ENCODE peak calls at places on chromosomes 6 and 20, in ten cellular contexts. Q, M, B, K, H, J, C, D, U and I are unnamed samples.

GRCh38 chr20:49346682-49347081 is 68.8 kb upstream of the ZNFX1 start:
- DNase-seq in Q (no peak), M (peak), B (no peak), K (no peak), H (no peak), J (no peak), C (no peak), D (no peak), U (no peak), I (no peak)

GRCh38 chr6:78810146-78810545 is 57.2 kb upstream of the IRAK1BP1 start:
- DNase-seq in Q (peak), M (peak), B (peak), K (no peak), H (no peak), J (no peak), C (peak), D (peak), U (peak), I (peak)

GRCh38 chr20:37390891-37391525 is 45.1 kb downstream of the SRC start:
- DNase-seq in Q (no peak), M (no peak), B (no peak), K (no peak), H (no peak), J (no peak), C (no peak), D (peak), U (no peak), I (no peak)

GRCh38 chr20:36528875-36529425 is 12.4 kb upstream of the MYL9 start:
- DNase-seq in Q (no peak), M (no peak), B (no peak), K (no peak), H (no peak), J (no peak), C (no peak), D (no peak), U (no peak), I (no peak)

GRCh38 chr20:41052742-41053419 is 24.3 kb downstream of the TOP1 start:
- DNase-seq in Q (peak), M (peak), B (peak), K (no peak), H (no peak), J (no peak), C (no peak), D (no peak), U (peak), I (no peak)

GRCh38 chr20:9668356-9668755 is 154.0 kb downstream of the LAMP5 start:
- DNase-seq in Q (no peak), M (no peak), B (no peak), K (no peak), H (no peak), J (no peak), C (no peak), D (no peak), U (no peak), I (no peak)

GRCh38 chr6:903746-904145 is 210.8 kb upstream of the EXOC2 start:
- DNase-seq in Q (peak), M (no peak), B (no peak), K (no peak), H (no peak), J (no peak), C (no peak), D (no peak), U (no peak), I (no peak)

GRCh38 chr6:10343320-10343719 is 71.6 kb downstream of the TFAP2A start:
- DNase-seq in Q (no peak), M (no peak), B (no peak), K (no peak), H (no peak), J (no peak), C (no peak), D (no peak), U (no peak), I (no peak)

GRCh38 chr6:145070791-145071190 is 664.5 kb downstream of the EPM2A start:
- DNase-seq in Q (peak), M (peak), B (no peak), K (no peak), H (no peak), J (no peak), C (peak), D (no peak), U (no peak), I (no peak)

GRCh38 chr20:59676126-59676876 is 72.0 kb downstream of the PHACTR3 start:
- DNase-seq in Q (no peak), M (no peak), B (no peak), K (no peak), H (no peak), J (no peak), C (no peak), D (no peak), U (no peak), I (no peak)

GRCh38 chr6:37580164-37580955 is 80.7 kb upstream of the CCDC167 start:
- DNase-seq in Q (no peak), M (peak), B (no peak), K (no peak), H (no peak), J (no peak), C (no peak), D (no peak), U (no peak), I (no peak)

GRCh38 chr6:148885920-148886845 is 139.4 kb downstream of the UST start:
- DNase-seq in Q (no peak), M (no peak), B (no peak), K (no peak), H (no peak), J (no peak), C (no peak), D (no peak), U (no peak), I (peak)

GRCh38 chr6:49030621-49031020 is 432.4 kb downstream of the MMUT start:
- DNase-seq in Q (peak), M (no peak), B (no peak), K (no peak), H (no peak), J (no peak), C (no peak), D (no peak), U (peak), I (no peak)

GRCh38 chr6:30130887-30131862 is 4.8 kb upstream of the TRIM40 start:
- DNase-seq in Q (peak), M (peak), B (peak), K (peak), H (peak), J (peak), C (peak), D (peak), U (peak), I (peak)

GRCh38 chr20:48822879-48823385 is 4.9 kb downstream of the PREX1 start:
- DNase-seq in Q (no peak), M (no peak), B (no peak), K (no peak), H (no peak), J (peak), C (no peak), D (no peak), U (no peak), I (no peak)

GRCh38 chr20:63854766-63855362 is 6.4 kb upstream of the ABHD16B start:
- DNase-seq in Q (no peak), M (no peak), B (no peak), K (peak), H (peak), J (no peak), C (no peak), D (no peak), U (peak), I (peak)

DNA sequence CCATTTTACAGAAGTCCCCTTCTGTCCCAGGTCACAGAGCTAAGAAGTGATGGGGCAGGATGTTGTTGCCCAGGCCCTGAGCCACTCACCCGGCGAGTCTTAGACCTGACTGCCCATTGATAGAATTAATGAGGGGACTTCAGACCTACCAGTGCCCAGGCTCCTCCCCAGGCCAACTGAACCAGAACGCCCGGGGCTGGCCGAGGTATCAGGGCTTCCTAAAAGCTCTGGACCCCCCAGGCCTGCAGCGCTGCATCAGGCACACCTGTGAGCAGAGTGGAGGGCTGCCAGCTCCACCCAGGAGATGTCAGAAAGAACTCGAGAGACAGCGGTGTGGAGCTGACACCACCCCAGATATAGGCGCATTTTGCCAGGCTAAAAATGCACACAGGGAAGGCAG is 3.5 kb downstream of the GPR31 start:
- DNase-seq in Q (no peak), M (no peak), B (no peak), K (no peak), H (no peak), J (no peak), C (no peak), D (no peak), U (no peak), I (no peak)
- H3K4me3 ChIP-seq in Q (no peak), M (no peak), B (no peak), K (no peak), H (no peak), J (no peak), C (no peak), D (no peak), U (no peak), I (no peak)

DNA sequence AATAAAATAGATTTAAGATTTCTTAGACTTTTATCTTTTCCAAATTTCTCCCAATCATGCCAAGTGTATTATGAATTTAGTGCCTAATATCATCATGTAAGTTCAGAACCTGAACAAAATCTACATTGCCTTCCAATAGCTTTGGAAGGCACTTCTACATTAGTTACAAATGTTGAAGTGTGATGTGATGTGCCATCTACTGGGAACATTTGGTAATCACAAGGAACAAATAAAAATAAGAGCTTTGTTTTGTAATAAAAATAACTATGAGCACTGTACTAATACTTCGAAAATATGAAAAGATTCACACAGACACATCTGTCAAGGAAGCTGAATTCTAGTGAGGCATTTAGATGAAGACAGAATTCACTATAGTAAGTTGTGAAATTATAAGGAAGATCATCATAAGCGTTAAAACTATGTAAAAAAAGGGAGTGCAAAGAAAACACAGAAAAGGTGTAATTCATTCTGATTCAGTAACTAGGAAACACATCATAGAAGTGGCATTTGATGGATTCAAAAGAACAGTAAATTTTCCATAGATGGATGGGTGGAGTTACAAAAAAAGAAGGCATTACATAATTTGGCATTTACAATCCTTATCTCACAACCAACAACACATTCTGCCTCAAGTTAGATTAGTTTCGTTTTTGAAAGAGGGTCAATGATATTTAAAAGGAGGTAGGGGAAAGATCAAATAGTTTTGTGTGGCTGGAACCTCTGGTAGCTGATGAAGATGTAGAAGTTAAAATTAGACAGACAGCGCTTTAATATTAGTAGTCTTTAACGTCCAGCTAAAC is 161.0 kb downstream of the ASCC3 start:
- DNase-seq in Q (peak), M (peak), B (no peak), K (no peak), H (no peak), J (no peak), C (no peak), D (peak), U (peak), I (no peak)
- TF ChIP-seq CTCF in Q (peak), M (peak), B (no peak), K (peak), H (peak), J (peak), C (peak), D (peak), U (peak), I (no peak)

GRCh38 chr20:4131911-4132310 is 116.6 kb upstream of the RNF24 start:
- DNase-seq in Q (no peak), M (no peak), B (no peak), K (no peak), H (no peak), J (no peak), C (no peak), D (no peak), U (no peak), I (no peak)
- H3K4me3 ChIP-seq in Q (no peak), M (no peak), B (no peak), K (no peak), H (no peak), J (no peak), C (no peak), D (no peak), U (no peak), I (no peak)

GRCh38 chr6:117776441-117776840 is 101.2 kb downstream of the NUS1 start:
- DNase-seq in Q (no peak), M (no peak), B (no peak), K (no peak), H (no peak), J (no peak), C (no peak), D (peak), U (no peak), I (no peak)
- TF ChIP-seq CTCF in Q (no peak), M (peak), B (no peak), K (no peak), H (no peak), J (no peak), C (peak), D (peak), U (no peak), I (peak)

GRCh38 chr6:33008944-33009861 is at the start of gene HLA-DOA:
- DNase-seq in Q (peak), M (no peak), B (no peak), K (no peak), H (no peak), J (peak), C (no peak), D (no peak), U (peak), I (peak)
- H3K4me3 ChIP-seq in Q (no peak), M (no peak), B (no peak), K (peak), H (no peak), J (no peak), C (no peak), D (no peak), U (peak), I (no peak)

GRCh38 chr6:131914234-131914633 is 36.9 kb downstream of the CCN2 start:
- DNase-seq in Q (peak), M (peak), B (no peak), K (no peak), H (no peak), J (no peak), C (no peak), D (no peak), U (no peak), I (no peak)

GRCh38 chr6:131910956-131911355 is 40.2 kb downstream of the CCN2 start:
- DNase-seq in Q (no peak), M (no peak), B (no peak), K (no peak), H (no peak), J (no peak), C (no peak), D (no peak), U (no peak), I (no peak)

GRCh38 chr6:131911951-131912350 is 39.2 kb downstream of the CCN2 start:
- DNase-seq in Q (peak), M (no peak), B (no peak), K (no peak), H (no peak), J (no peak), C (no peak), D (no peak), U (peak), I (no peak)

GRCh38 chr6:131909408-131910218 is 41.6 kb downstream of the CCN2 start:
- DNase-seq in Q (peak), M (peak), B (peak), K (peak), H (peak), J (peak), C (peak), D (peak), U (peak), I (peak)

DNA sequence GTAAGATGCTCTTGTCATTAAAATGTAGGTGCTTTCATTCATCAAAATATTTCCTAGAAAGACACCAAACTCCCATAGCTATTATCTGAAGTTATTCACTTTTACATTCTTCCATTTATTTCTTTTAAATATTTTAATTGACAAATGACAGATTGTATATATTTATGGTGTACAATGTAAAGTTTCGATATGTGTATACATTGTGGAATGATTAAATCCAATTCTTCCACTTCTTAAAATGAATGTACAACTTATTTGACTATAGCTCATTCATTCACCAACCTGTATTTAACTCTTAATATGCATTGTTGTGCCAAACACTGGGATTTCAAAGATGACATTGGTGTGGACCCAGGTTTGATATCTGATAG is 41.0 kb downstream of the CCN2 start:
- DNase-seq in Q (no peak), M (no peak), B (no peak), K (no peak), H (no peak), J (no peak), C (no peak), D (no peak), U (no peak), I (no peak)
- TF ChIP-seq CTCF in Q (no peak), M (no peak), B (no peak), K (no peak), H (no peak), J (no peak), C (no peak), D (no peak), U (no peak), I (no peak)